ENCODE peak calls at places on chromosome 5, in six cellular contexts. C is A549; M is uterus; E is CD8-positive, alpha-beta memory T cell; D is RWPE2; J is stomach. Z is an unnamed sample.

GRCh38 chr5:168798065-168799023 is 219.2 kb upstream of the PANK3 start:
- DNase-seq in C (no peak), M (no peak), E (no peak), D (no peak), J (no peak), Z (no peak)

GRCh38 chr5:138273834-138274188 is 610 bp downstream of the GFRA3 start:
- DNase-seq in C (no peak), M (no peak), E (no peak), D (no peak), J (no peak), Z (no peak)

GRCh38 chr5:125630260-125630659 is 792.9 kb upstream of the GRAMD2B start:
- DNase-seq in C (no peak), M (no peak), E (no peak), D (no peak), J (no peak), Z (no peak)

GRCh38 chr5:135887881-135888614 is 7.6 kb downstream of the IL9 start:
- DNase-seq in C (peak; percentile 40), M (no peak), E (no peak), D (no peak), J (no peak), Z (no peak)

GRCh38 chr5:150138551-150139265 is 16.9 kb downstream of the PDGFRB start:
- DNase-seq in C (no peak), M (peak; percentile 72), E (no peak), D (no peak), J (peak; percentile 67), Z (peak; percentile 71)

GRCh38 chr5:65157906-65158603 is 323.7 kb downstream of the ADAMTS6 start:
- DNase-seq in C (peak; percentile 12), M (no peak), E (no peak), D (no peak), J (no peak), Z (no peak)

GRCh38 chr5:914174-914573 is 21.5 kb downstream of the TRIP13 start:
- DNase-seq in C (no peak), M (no peak), E (no peak), D (no peak), J (no peak), Z (no peak)

GRCh38 chr5:58710871-58711270 is 128.0 kb downstream of the RAB3C start:
- DNase-seq in C (no peak), M (no peak), E (no peak), D (no peak), J (no peak), Z (no peak)

GRCh38 chr5:152007556-152007955 is 82.9 kb upstream of the GLRA1 start:
- DNase-seq in C (no peak), M (no peak), E (no peak), D (no peak), J (no peak), Z (no peak)

GRCh38 chr5:54520438-54520846 is 2.9 kb downstream of the SNX18 start:
- DNase-seq in C (no peak), M (no peak), E (no peak), D (no peak), J (peak; percentile 37), Z (no peak)

GRCh38 chr5:139745121-139745799 is 50.3 kb upstream of the PSD2 start:
- DNase-seq in C (peak; percentile 75), M (peak; percentile 57), E (no peak), D (peak; percentile 68), J (no peak), Z (peak; percentile 82)

GRCh38 chr5:137733922-137734695 is 1.8 kb downstream of the KLHL3 start:
- DNase-seq in C (no peak), M (no peak), E (no peak), D (no peak), J (no peak), Z (no peak)

GRCh38 chr5:136656811-136657210 is 291.5 kb upstream of the TRPC7 start:
- DNase-seq in C (peak; percentile 6), M (no peak), E (no peak), D (no peak), J (no peak), Z (no peak)

GRCh38 chr5:147234825-147235635 is at the start of gene STK32A:
- DNase-seq in C (peak; percentile 42), M (peak; percentile 60), E (no peak), D (no peak), J (peak; percentile 75), Z (no peak)

GRCh38 chr5:129459485-129460120 is 495 bp upstream of the ADAMTS19 start:
- DNase-seq in C (peak; percentile 5), M (peak; percentile 48), E (no peak), D (peak; percentile 59), J (no peak), Z (peak; percentile 61)

GRCh38 chr5:41637424-41637823 is 127.0 kb upstream of the PLCXD3 start:
- DNase-seq in C (no peak), M (no peak), E (no peak), D (no peak), J (no peak), Z (no peak)

GRCh38 chr5:151079838-151080619 is 805 bp downstream of the TNIP1 start:
- DNase-seq in C (peak; percentile 58), M (no peak), E (peak; percentile 8), D (no peak), J (no peak), Z (no peak)

GRCh38 chr5:150120062-150120441 is 33.7 kb upstream of the CSF1R start:
- DNase-seq in C (no peak), M (peak; percentile 14), E (no peak), D (peak; percentile 36), J (no peak), Z (no peak)

GRCh38 chr5:180609817-180610550 is 18.7 kb upstream of the SCGB3A1 start:
- DNase-seq in C (no peak), M (no peak), E (no peak), D (no peak), J (no peak), Z (no peak)

GRCh38 chr5:80219381-80219780 is 36.5 kb downstream of the SERINC5 start:
- DNase-seq in C (no peak), M (no peak), E (no peak), D (no peak), J (peak; percentile 54), Z (no peak)

GRCh38 chr5:127943061-127943371 is 140.6 kb upstream of the SLC12A2 start:
- DNase-seq in C (no peak), M (no peak), E (no peak), D (no peak), J (no peak), Z (no peak)

GRCh38 chr5:32852535-32852934 is 141.4 kb downstream of the NPR3 start:
- DNase-seq in C (peak; percentile 83), M (no peak), E (no peak), D (no peak), J (no peak), Z (peak; percentile 66)

GRCh38 chr5:36272136-36272665 is 29.5 kb downstream of the RANBP3L start:
- DNase-seq in C (no peak), M (no peak), E (no peak), D (no peak), J (no peak), Z (no peak)

GRCh38 chr5:36273809-36274526 is 27.7 kb downstream of the RANBP3L start:
- DNase-seq in C (no peak), M (no peak), E (no peak), D (no peak), J (no peak), Z (no peak)

GRCh38 chr5:36279054-36279698 is 22.5 kb downstream of the RANBP3L start:
- DNase-seq in C (no peak), M (no peak), E (no peak), D (no peak), J (no peak), Z (no peak)

GRCh38 chr5:36276864-36277263 is 24.8 kb downstream of the RANBP3L start:
- DNase-seq in C (no peak), M (no peak), E (no peak), D (no peak), J (no peak), Z (no peak)
- H3K27ac ChIP-seq in C (no peak overlapping the region), M (no peak overlapping the region), E (no peak overlapping the region), D (no peak overlapping the region), J (no peak overlapping the region), Z (no peak overlapping the region)

GRCh38 chr5:3340471-3340870 is 255.2 kb upstream of the IRX1 start:
- DNase-seq in C (no peak), M (no peak), E (no peak), D (no peak), J (no peak), Z (no peak)
- H3K9me3 ChIP-seq in C (no peaks in the 10 kb centered on the region), M (no peaks in the 10 kb centered on the region), E (no peaks in the 10 kb centered on the region), D (peaks cover 4% of the 10 kb centered on the region), J (no peaks in the 10 kb centered on the region), Z (no peaks in the 10 kb centered on the region)

DNA sequence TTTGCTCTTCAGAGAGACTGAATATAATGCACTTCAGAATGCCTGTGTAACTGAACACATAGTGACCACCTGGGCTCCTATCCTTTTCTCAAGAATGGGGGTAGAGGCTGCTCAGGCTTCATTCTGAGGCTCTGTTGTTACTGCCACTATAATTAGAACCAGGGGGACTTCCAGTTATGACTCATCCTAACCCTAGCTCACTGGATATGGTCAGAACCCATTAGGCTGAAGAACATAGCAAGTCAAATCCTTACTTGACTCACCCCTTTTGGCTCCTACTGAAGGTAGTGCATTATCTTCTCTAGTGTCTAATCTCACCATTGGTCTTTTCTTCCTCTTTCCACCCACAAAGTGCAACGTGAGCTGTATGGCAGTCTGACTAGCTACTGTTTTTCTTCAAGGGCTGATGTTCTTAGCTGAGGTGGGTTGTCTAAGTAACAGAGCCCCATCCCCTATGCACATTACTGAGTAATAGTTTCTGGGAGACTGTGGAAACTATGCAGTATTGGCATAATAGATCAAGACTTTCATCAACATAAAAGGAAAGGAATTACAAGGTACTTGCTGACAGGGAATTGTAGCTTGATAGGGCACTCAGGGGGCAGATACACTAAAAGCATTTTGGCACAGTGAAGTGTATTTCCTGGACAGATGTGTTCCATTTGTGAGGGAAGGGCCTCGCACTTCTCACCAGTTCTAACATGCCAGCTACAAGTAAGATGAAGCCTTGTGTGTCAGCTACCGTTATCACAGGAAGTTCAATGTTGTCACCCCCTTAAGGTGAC is 431.0 kb upstream of the MEF2C start:
- DNase-seq in C (no peak), M (no peak), E (no peak), D (no peak), J (no peak), Z (no peak)
- H3K27ac ChIP-seq in C (no peak overlapping the region), M (no peak overlapping the region), E (no peak overlapping the region), D (peak overlapping the region; percentile 64), J (no peak overlapping the region), Z (no peak overlapping the region)

GRCh38 chr5:2288466-2288865 is 405.7 kb upstream of the IRX4 start:
- DNase-seq in C (no peak), M (no peak), E (no peak), D (no peak), J (no peak), Z (no peak)

GRCh38 chr5:2289380-2289779 is 406.7 kb upstream of the IRX4 start:
- DNase-seq in C (no peak), M (no peak), E (no peak), D (no peak), J (no peak), Z (no peak)

GRCh38 chr5:2291146-2291840 is 408.6 kb upstream of the IRX4 start:
- DNase-seq in C (no peak), M (no peak), E (no peak), D (no peak), J (no peak), Z (no peak)

GRCh38 chr5:2286250-2286649 is 403.5 kb upstream of the IRX4 start:
- DNase-seq in C (no peak), M (no peak), E (no peak), D (no peak), J (no peak), Z (no peak)

DNA sequence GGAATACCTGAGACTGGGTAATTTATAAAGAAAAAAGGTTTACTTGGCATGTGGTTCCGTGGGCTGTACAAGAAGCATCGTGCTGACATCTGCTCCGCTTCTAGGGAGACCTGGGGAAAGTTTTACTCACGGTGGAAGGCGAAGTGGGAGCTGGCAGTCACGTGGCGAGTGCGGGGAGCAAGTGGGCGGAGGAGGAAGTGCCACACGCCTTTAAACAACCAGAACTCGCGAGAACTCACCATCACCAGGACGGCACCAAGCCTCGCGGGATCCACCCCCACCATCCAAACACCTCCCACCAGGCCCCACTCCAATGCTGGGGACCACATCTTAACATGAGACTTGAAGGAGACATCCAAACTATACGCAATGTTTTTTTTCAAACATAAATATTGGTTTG is 406.2 kb upstream of the IRX4 start:
- DNase-seq in C (no peak), M (no peak), E (no peak), D (no peak), J (no peak), Z (no peak)
- H3K9me3 ChIP-seq in C (no peaks in the 10 kb centered on the region), M (no peaks in the 10 kb centered on the region), E (no peaks in the 10 kb centered on the region), D (no peaks in the 10 kb centered on the region), J (no peaks in the 10 kb centered on the region), Z (no peaks in the 10 kb centered on the region)

Z was measured in right atrium auricular region.